ENCODE peak calls at places on chromosomes 4 and X, in seven cellular contexts. One of them, this sample, is unnamed.
A peak's percentile ranks its signal among the peaks of the same experiment; 100 is the strongest.

GRCh38 chrX:152632445-152633097 is 5.1 kb upstream of the GABRQ start:
- DNase-seq in head of caudate nucleus: peak; percentile 55
- DNase-seq in T-helper 17 cell: no peak
- DNase-seq in Calu3: peak; percentile 72
- DNase-seq in SK-N-SH: peak; percentile 49
- DNase-seq in SW480: peak; percentile 36
- DNase-seq in C1 segment of cervical spinal cord: no peak
- DNase-seq in this sample: peak; percentile 10

GRCh38 chr4:144583658-144584057 is 62.3 kb upstream of the HHIP start:
- DNase-seq in head of caudate nucleus: no peak
- DNase-seq in T-helper 17 cell: no peak
- DNase-seq in Calu3: peak; percentile 17
- DNase-seq in SK-N-SH: no peak
- DNase-seq in SW480: no peak
- DNase-seq in C1 segment of cervical spinal cord: no peak
- DNase-seq in this sample: peak; percentile 46

GRCh38 chr4:173535165-173535737 is 5.2 kb upstream of the HAND2 start:
- DNase-seq in head of caudate nucleus: no peak
- DNase-seq in T-helper 17 cell: no peak
- DNase-seq in Calu3: no peak
- DNase-seq in SK-N-SH: no peak
- DNase-seq in SW480: no peak
- DNase-seq in C1 segment of cervical spinal cord: no peak
- DNase-seq in this sample: no peak

GRCh38 chr4:109134268-109134667 is 168.2 kb downstream of the COL25A1 start:
- DNase-seq in head of caudate nucleus: no peak
- DNase-seq in T-helper 17 cell: no peak
- DNase-seq in Calu3: no peak
- DNase-seq in SK-N-SH: no peak
- DNase-seq in SW480: no peak
- DNase-seq in C1 segment of cervical spinal cord: no peak
- DNase-seq in this sample: no peak

GRCh38 chrX:38038501-38038900 is 32.1 kb downstream of the SYTL5 start:
- DNase-seq in head of caudate nucleus: no peak
- DNase-seq in T-helper 17 cell: no peak
- DNase-seq in Calu3: no peak
- DNase-seq in SK-N-SH: no peak
- DNase-seq in SW480: no peak
- DNase-seq in C1 segment of cervical spinal cord: no peak
- DNase-seq in this sample: no peak

GRCh38 chrX:147077472-147077871 is 262.9 kb upstream of the CXorf51A start:
- DNase-seq in head of caudate nucleus: no peak
- DNase-seq in T-helper 17 cell: no peak
- DNase-seq in Calu3: no peak
- DNase-seq in SK-N-SH: no peak
- DNase-seq in SW480: no peak
- DNase-seq in C1 segment of cervical spinal cord: no peak
- DNase-seq in this sample: no peak

GRCh38 chr4:139509727-139510410 is 46.1 kb downstream of the SETD7 start:
- DNase-seq in head of caudate nucleus: no peak
- DNase-seq in T-helper 17 cell: no peak
- DNase-seq in Calu3: peak; percentile 3
- DNase-seq in SK-N-SH: no peak
- DNase-seq in SW480: peak; percentile 10
- DNase-seq in C1 segment of cervical spinal cord: no peak
- DNase-seq in this sample: peak; percentile 45

GRCh38 chr4:186669159-186669720 is 54.4 kb downstream of the FAT1 start:
- DNase-seq in head of caudate nucleus: peak; percentile 29
- DNase-seq in T-helper 17 cell: no peak
- DNase-seq in Calu3: no peak
- DNase-seq in SK-N-SH: peak; percentile 36
- DNase-seq in SW480: no peak
- DNase-seq in C1 segment of cervical spinal cord: no peak
- DNase-seq in this sample: peak; percentile 47

GRCh38 chr4:139025841-139026240 is 10.3 kb downstream of the NOCT start:
- DNase-seq in head of caudate nucleus: no peak
- DNase-seq in T-helper 17 cell: no peak
- DNase-seq in Calu3: no peak
- DNase-seq in SK-N-SH: no peak
- DNase-seq in SW480: no peak
- DNase-seq in C1 segment of cervical spinal cord: no peak
- DNase-seq in this sample: no peak

GRCh38 chr4:7361256-7361655 is 73.5 kb downstream of the PSAPL1 start:
- DNase-seq in head of caudate nucleus: peak; percentile 58
- DNase-seq in T-helper 17 cell: no peak
- DNase-seq in Calu3: no peak
- DNase-seq in SK-N-SH: no peak
- DNase-seq in SW480: no peak
- DNase-seq in C1 segment of cervical spinal cord: no peak
- DNase-seq in this sample: peak; percentile 41

GRCh38 chrX:8520791-8521190 is 56.2 kb downstream of the VCX3B start:
- DNase-seq in head of caudate nucleus: no peak
- DNase-seq in T-helper 17 cell: no peak
- DNase-seq in Calu3: no peak
- DNase-seq in SK-N-SH: no peak
- DNase-seq in SW480: no peak
- DNase-seq in C1 segment of cervical spinal cord: no peak
- DNase-seq in this sample: no peak

GRCh38 chr4:95250544-95251137 is 298.1 kb downstream of the UNC5C start:
- DNase-seq in head of caudate nucleus: no peak
- DNase-seq in T-helper 17 cell: no peak
- DNase-seq in Calu3: peak; percentile 37
- DNase-seq in SK-N-SH: no peak
- DNase-seq in SW480: no peak
- DNase-seq in C1 segment of cervical spinal cord: no peak
- DNase-seq in this sample: no peak

GRCh38 chr4:182297659-182298058 is 54.5 kb downstream of the TENM3 start:
- DNase-seq in head of caudate nucleus: no peak
- DNase-seq in T-helper 17 cell: no peak
- DNase-seq in Calu3: no peak
- DNase-seq in SK-N-SH: no peak
- DNase-seq in SW480: no peak
- DNase-seq in C1 segment of cervical spinal cord: no peak
- DNase-seq in this sample: no peak